ENCODE peak calls at places on chromosome 2, in ten cellular contexts. B is ovary, Y is right lobe of liver, S is sigmoid colon, H is testis, V is IMR-90, N is H54, W is body of pancreas, U is HepG2, K is stomach. X is an unnamed sample.

GRCh38 chr2:238495422-238495821 is 68.7 kb downstream of the ASB1 start:
- DNase-seq in N (no peak), H (peak), S (no peak), U (no peak), B (no peak), V (no peak), K (peak), W (no peak), Y (no peak), X (no peak)

GRCh38 chr2:179322289-179322688 is 57.7 kb upstream of the SESTD1 start:
- DNase-seq in N (no peak), U (peak), K (no peak), H (no peak), B (no peak), S (no peak), V (no peak), Y (no peak), W (no peak), X (no peak)

GRCh38 chr2:96207778-96208143 is 866 bp downstream of the STARD7 start:
- DNase-seq in B (no peak), S (no peak), V (no peak), K (no peak), W (no peak), U (no peak), H (no peak), Y (no peak), N (no peak), X (no peak)

GRCh38 chr2:50438293-50438692 is 593.6 kb downstream of the NRXN1 start:
- DNase-seq in K (no peak), B (no peak), V (no peak), S (no peak), U (no peak), W (no peak), H (no peak), N (no peak), Y (no peak), X (no peak)

GRCh38 chr2:23449413-23449812 is 64.4 kb downstream of the KLHL29 start:
- DNase-seq in B (no peak), K (no peak), S (no peak), H (no peak), V (no peak), Y (no peak), U (no peak), N (no peak), W (no peak), X (no peak)

GRCh38 chr2:10547663-10548384 is 99.7 kb upstream of the ODC1 start:
- DNase-seq in N (no peak), H (no peak), K (no peak), W (no peak), U (no peak), B (no peak), S (no peak), Y (no peak), V (no peak), X (no peak)

GRCh38 chr2:8857709-8858108 is 20.3 kb upstream of the KIDINS220 start:
- DNase-seq in V (no peak), B (no peak), H (no peak), S (no peak), K (no peak), Y (no peak), W (no peak), U (no peak), N (no peak), X (no peak)

GRCh38 chr2:233387667-233388528 is 33.6 kb downstream of the DGKD start:
- DNase-seq in K (peak), U (peak), B (peak), N (no peak), H (peak), V (peak), S (peak), Y (peak), W (peak), X (peak)

GRCh38 chr2:217706513-217706912 is 296.3 kb downstream of the TNS1 start:
- DNase-seq in B (no peak), S (no peak), V (no peak), U (no peak), N (no peak), Y (no peak), W (no peak), H (no peak), K (no peak), X (no peak)

GRCh38 chr2:99481941-99482340 is 7.9 kb downstream of the REV1 start:
- DNase-seq in U (peak), S (no peak), V (no peak), W (peak), N (no peak), K (no peak), H (no peak), Y (no peak), B (no peak), X (no peak)

GRCh38 chr2:106546376-106546990 is 59.3 kb downstream of the CD8B2 start:
- DNase-seq in W (no peak), B (no peak), Y (no peak), K (no peak), N (no peak), S (no peak), H (no peak), U (no peak), V (no peak), X (no peak)

GRCh38 chr2:29876374-29876773 is 45.0 kb downstream of the ALK start:
- DNase-seq in W (no peak), H (no peak), S (no peak), N (no peak), U (no peak), V (no peak), B (no peak), K (no peak), Y (no peak), X (no peak)

GRCh38 chr2:55146266-55146665 is 85.8 kb downstream of the CLHC1 start:
- DNase-seq in B (no peak), K (no peak), Y (no peak), H (no peak), U (no peak), V (no peak), S (no peak), W (no peak), N (no peak), X (no peak)

GRCh38 chr2:20447437-20448245 is 767 bp downstream of the RHOB start:
- DNase-seq in B (peak), H (peak), W (peak), Y (peak), N (no peak), U (no peak), K (peak), V (peak), S (peak), X (peak)

GRCh38 chr2:40120957-40121356 is 330.9 kb downstream of the SLC8A1 start:
- DNase-seq in W (no peak), U (no peak), K (no peak), V (no peak), H (no peak), S (no peak), B (no peak), N (no peak), Y (no peak), X (no peak)

GRCh38 chr2:10777842-10778723 is 34.5 kb downstream of the PDIA6 start:
- DNase-seq in K (peak), U (no peak), N (no peak), W (no peak), Y (no peak), B (no peak), V (no peak), S (peak), H (peak), X (no peak)

GRCh38 chr2:180203972-180204371 is 196.9 kb upstream of the CWC22 start:
- DNase-seq in S (peak), N (no peak), B (no peak), Y (no peak), W (no peak), H (no peak), U (no peak), V (peak), K (no peak), X (no peak)

GRCh38 chr2:196979976-196980375 is 53.5 kb upstream of the PGAP1 start:
- DNase-seq in H (no peak), W (no peak), Y (no peak), N (no peak), B (no peak), V (no peak), U (no peak), K (no peak), S (no peak), X (no peak)

GRCh38 chr2:27294928-27295327 is 12.7 kb downstream of the TRIM54 start:
- DNase-seq in S (no peak), N (no peak), H (no peak), B (no peak), Y (no peak), U (no peak), V (no peak), K (no peak), W (no peak), X (no peak)

GRCh38 chr2:235641956-235642355 is 148.1 kb downstream of the AGAP1 start:
- DNase-seq in K (no peak), Y (no peak), V (no peak), U (no peak), N (no peak), B (no peak), H (no peak), W (no peak), S (no peak), X (peak)

GRCh38 chr2:230423851-230424458 is 8.0 kb downstream of the SP100 start:
- DNase-seq in V (peak), U (peak), B (no peak), W (peak), H (no peak), S (no peak), N (no peak), K (peak), Y (peak), X (no peak)

GRCh38 chr2:39902103-39902502 is 123.0 kb upstream of the THUMPD2 start:
- DNase-seq in Y (no peak), U (no peak), N (no peak), S (no peak), B (no peak), K (no peak), H (no peak), V (peak), W (no peak), X (no peak)

GRCh38 chr2:172103471-172104292 is 982 bp upstream of the DLX2 start:
- DNase-seq in V (peak), Y (peak), S (peak), K (peak), N (peak), W (peak), B (peak), H (peak), U (peak), X (peak)

GRCh38 chr2:120231974-120232635 is 8.9 kb upstream of the TMEM185B start:
- DNase-seq in W (no peak), U (no peak), Y (no peak), V (peak), K (peak), B (peak), H (no peak), S (peak), N (no peak), X (peak)

GRCh38 chr2:33238111-33238510 is 238.3 kb upstream of the RASGRP3 start:
- DNase-seq in Y (no peak), B (no peak), H (no peak), U (no peak), N (no peak), K (no peak), S (no peak), W (no peak), V (peak), X (no peak)

GRCh38 chr2:10655841-10656225 is 33.9 kb downstream of the NOL10 start:
- DNase-seq in U (no peak), N (no peak), Y (no peak), H (no peak), K (no peak), B (no peak), W (no peak), S (no peak), V (no peak), X (no peak)

GRCh38 chr2:12051831-12052230 is 305.4 kb downstream of the LPIN1 start:
- DNase-seq in K (no peak), V (peak), N (no peak), U (no peak), Y (no peak), S (no peak), H (no peak), W (no peak), B (no peak), X (no peak)

GRCh38 chr2:88187038-88187676 is 17.0 kb downstream of the THNSL2 start:
- DNase-seq in W (peak), V (peak), U (peak), N (peak), B (peak), S (peak), H (peak), Y (peak), K (peak), X (peak)

GRCh38 chr2:73736855-73737779 is at the start of gene TPRKB:
- DNase-seq in V (peak), K (peak), U (peak), Y (peak), B (peak), H (peak), S (peak), N (peak), W (peak), X (peak)
- TF ChIP-seq POLR2A in V (peak), K (no peak), U (peak), Y (peak), B (peak), H (no peak), S (peak), N (peak), W (peak), X (peak)

DNA sequence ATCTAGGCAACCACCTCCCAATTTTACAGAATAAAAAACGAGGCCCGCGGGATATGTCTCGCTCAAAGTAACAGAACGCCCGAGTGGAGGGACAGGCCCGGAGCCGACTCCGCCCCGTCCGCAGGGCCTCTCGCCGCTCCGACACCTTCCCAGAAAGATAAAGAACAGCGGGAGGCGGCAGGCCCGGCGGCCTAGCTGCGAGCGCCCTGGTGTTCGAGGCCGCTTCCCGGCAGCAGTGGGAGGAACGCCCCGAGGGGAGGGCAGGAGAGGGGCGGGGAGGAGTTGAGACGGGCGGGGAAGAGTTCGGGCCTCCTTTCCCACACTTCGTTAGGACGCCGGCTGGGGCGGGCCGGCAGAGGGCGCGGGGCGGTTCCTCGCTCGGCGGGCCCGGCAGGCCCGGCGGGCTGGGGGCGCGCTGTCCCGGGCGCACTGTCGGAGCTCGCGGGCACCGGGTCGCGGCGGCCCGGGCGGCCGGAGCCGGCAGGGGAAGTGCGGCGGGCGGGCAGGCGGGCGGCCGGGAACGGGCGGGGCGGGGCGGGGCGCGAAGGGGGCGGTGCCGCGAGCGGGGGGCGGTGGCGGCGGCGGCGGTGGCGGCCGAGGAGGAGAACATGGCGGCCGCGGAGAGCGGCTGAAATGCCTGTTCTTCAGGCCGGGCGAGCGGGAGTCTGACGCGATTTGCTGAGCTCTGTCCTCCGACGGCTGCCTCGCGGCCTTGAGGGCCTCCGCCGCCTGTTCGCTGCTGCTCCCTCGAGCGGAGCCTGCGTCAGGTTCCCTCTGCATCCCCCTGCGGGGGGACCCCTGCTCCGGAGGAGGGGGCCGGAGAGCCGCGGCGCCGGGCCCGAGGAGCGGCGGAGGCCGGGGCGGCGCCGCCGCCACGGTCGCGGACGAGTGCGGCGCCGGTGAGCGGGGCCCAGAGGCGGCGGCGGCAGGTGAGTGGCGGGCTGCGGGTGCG is at the start of gene NCOA1:
- DNase-seq in Y (peak), U (peak), W (peak), S (peak), K (peak), N (peak), V (peak), H (peak), B (peak), X (peak)
- TF ChIP-seq POLR2A in Y (peak), U (peak), W (peak), S (peak), K (no peak), N (peak), V (peak), H (no peak), B (peak), X (no peak)

DNA sequence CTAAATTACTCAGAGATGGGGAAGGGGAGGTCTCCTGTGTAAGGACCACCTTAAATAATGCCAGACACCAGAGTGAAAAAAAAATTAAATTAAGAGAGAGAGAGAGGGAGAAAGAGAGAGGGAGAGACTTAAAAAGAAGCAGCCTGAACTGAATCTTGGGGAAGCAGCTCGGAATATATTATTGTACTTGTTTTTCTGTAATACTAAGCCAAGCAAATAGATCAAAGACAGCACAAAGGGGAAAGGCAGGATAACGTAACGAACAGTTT is 4.6 kb downstream of the ZEB2 start:
- DNase-seq in K (no peak), N (no peak), U (no peak), S (no peak), W (no peak), V (peak), H (no peak), Y (no peak), B (no peak), X (no peak)
- TF ChIP-seq POLR2A in K (no peak), N (no peak), U (no peak), S (no peak), W (no peak), V (no peak), H (no peak), Y (no peak), B (no peak), X (no peak)

DNA sequence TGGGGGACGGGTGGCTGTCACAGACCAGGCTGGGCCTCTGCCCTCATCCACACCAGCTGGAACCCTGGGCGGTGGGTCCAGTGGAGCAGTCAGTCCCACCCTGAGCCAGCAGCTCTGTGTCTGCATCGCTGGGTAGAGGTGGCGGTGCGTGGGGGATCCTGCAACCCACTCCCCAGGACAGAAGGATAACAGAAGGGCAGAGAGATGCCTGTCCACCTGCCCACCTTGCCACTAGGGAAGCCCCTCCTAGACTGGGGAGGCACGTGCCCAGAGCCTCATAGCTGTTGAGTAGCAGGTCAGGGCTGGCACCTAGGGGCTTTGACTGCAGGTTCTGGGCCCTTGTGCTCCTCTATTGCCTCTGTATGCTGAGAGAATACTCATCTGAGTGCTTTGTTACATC is 2.4 kb downstream of the ATOH8 start:
- DNase-seq in B (no peak), N (no peak), H (no peak), U (no peak), V (no peak), Y (peak), W (no peak), S (no peak), K (no peak), X (no peak)
- TF ChIP-seq POLR2A in B (no peak), N (no peak), H (no peak), U (no peak), V (no peak), Y (no peak), W (no peak), S (no peak), K (no peak), X (no peak)

DNA sequence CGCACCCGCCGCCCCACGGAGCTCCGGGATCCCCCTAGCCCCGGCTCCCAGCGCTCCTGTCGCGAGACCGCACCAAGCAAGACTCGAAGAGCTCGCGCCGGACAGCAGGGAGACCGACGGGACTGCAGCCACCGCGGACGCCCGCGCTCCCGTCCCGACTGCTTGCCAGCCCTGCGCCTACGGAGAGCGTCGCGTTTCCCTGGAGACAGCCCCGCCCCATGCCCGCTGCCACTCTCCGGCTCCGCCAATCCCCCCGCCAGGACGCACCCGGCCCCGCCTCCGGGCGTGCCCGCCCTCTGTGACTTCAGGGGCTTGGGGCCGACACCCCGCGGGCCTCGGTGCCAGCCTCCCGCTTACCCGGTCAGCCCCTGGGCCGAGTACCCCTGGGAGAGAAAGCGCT is at the start of gene ANKMY1:
- DNase-seq in B (peak), W (peak), S (peak), V (peak), K (peak), H (peak), Y (peak), N (no peak), U (no peak), X (peak)
- TF ChIP-seq POLR2A in B (no peak), W (no peak), S (no peak), V (no peak), K (no peak), H (no peak), Y (no peak), N (no peak), U (no peak), X (no peak)

DNA sequence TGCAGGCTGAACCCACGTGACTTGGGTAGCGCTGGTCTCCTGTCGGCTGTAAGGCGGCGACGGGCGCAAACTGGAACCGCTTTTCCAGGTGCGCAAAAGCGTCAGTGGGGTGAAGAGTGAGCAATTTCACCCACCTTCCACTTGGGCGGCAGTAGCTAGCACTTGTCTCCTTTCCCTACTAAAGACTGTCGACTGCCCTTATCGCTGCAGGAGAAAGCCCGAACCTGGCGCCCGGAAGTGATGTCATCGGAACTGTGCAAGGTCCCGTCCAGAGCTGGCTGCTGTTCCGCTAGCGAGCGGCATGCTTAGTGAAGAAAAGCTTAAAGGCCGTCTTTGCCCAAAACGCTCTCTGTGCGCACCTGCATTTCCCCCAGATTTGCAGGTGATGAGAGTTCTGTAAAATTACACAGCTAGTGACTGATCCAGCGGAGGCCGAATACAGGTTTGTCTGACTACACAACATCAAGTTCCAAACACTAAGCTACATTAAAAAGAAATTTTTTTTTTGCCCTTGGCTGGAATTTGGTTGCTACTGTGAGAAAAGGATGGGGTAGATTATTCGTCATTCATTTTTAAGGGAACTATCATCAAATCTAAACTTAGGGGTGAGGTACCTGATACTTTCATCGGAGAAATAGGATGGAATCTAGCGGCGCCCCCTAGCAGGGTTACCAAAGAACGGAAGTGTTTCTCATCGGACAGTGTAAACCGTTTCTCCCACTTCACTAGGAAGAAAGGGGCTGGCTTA is at the start of gene OSGEPL1:
- DNase-seq in H (peak), B (peak), V (peak), K (peak), U (peak), S (peak), Y (peak), N (peak), W (peak), X (peak)
- TF ChIP-seq POLR2A in H (peak), B (no peak), V (peak), K (no peak), U (peak), S (no peak), Y (peak), N (peak), W (peak), X (peak)